ENCODE peak calls at places on chromosomes 7 and 10, in six cellular contexts. U is mammary epithelial cell; G is thoracic aorta; B is AG08395; E is activated CD8-positive, alpha-beta memory T cell treated with anti-CD3 and anti-CD28 coated beads for 4 hours; Z is NCI-H2029. P is an unnamed sample.

GRCh38 chr7:141362580-141363435 is 188.4 kb upstream of the AGK start:
- DNase-seq in E (no peak), U (peak), Z (no peak), G (no peak), B (peak), P (no peak)

GRCh38 chr7:99563650-99564049 is 5.2 kb downstream of the ZNF655 start:
- DNase-seq in Z (no peak), E (no peak), U (no peak), B (peak), G (no peak), P (no peak)

GRCh38 chr7:105388373-105389089 is at the start of gene SRPK2:
- DNase-seq in E (peak), U (peak), B (peak), G (no peak), Z (peak), P (peak)

GRCh38 chr10:34814228-34815173 is 595 bp downstream of the PARD3 start:
- DNase-seq in U (peak), E (no peak), B (peak), G (no peak), Z (no peak), P (no peak)

GRCh38 chr7:22549051-22549450 is 49.1 kb upstream of the STEAP1B start:
- DNase-seq in B (no peak), G (no peak), U (no peak), E (no peak), Z (no peak), P (no peak)

GRCh38 chr10:72375173-72375572 is 20.5 kb upstream of the DNAJB12 start:
- DNase-seq in E (no peak), Z (no peak), U (no peak), B (peak), G (no peak), P (no peak)

GRCh38 chr10:79069325-79070090 is 742 bp downstream of the ZMIZ1 start:
- DNase-seq in B (peak), U (peak), E (no peak), G (no peak), Z (no peak), P (no peak)

GRCh38 chr7:140310337-140311002 is 87.9 kb downstream of the SLC37A3 start:
- DNase-seq in B (no peak), E (no peak), G (no peak), U (no peak), Z (no peak), P (no peak)

P was measured in central memory CD8-positive, alpha-beta T cell.